ENCODE peak calls at places on chromosomes 11 and 22, in eight cellular contexts. X, W, A, C, D, P, S and I are unnamed samples.

GRCh38 chr22:37330200-37331033 is 48.1 kb downstream of the CYTH4 start:
- DNase-seq in A (no peak), S (no peak), C (peak), X (peak), D (peak), W (no peak), P (no peak), I (no peak)

GRCh38 chr11:71272161-71272560 is 19.8 kb upstream of the SHANK2 start:
- DNase-seq in W (no peak), D (no peak), P (no peak), S (no peak), C (no peak), A (no peak), X (no peak), I (no peak)

GRCh38 chr11:119509969-119510401 is 87.0 kb upstream of the THY1 start:
- DNase-seq in D (no peak), A (peak), W (no peak), X (no peak), S (no peak), C (no peak), P (peak), I (no peak)

GRCh38 chr11:47186076-47186936 is at the start of gene PACSIN3:
- DNase-seq in C (peak), A (peak), X (peak), P (no peak), W (no peak), S (no peak), D (peak), I (peak)

GRCh38 chr11:74820763-74821162 is 72.1 kb downstream of the RNF169 start:
- DNase-seq in S (no peak), A (no peak), W (no peak), C (no peak), D (peak), P (no peak), X (no peak), I (peak)

GRCh38 chr22:31253949-31254348 is 38.3 kb downstream of the PIK3IP1 start:
- DNase-seq in W (peak), S (no peak), D (peak), C (peak), A (peak), P (no peak), X (no peak), I (no peak)

GRCh38 chr11:67634366-67635230 is 4.9 kb upstream of the NUDT8 start:
- DNase-seq in P (no peak), W (no peak), X (no peak), A (no peak), D (no peak), S (no peak), C (peak), I (no peak)

GRCh38 chr11:123107945-123108344 is 46.0 kb upstream of the HSPA8 start:
- DNase-seq in W (no peak), D (no peak), S (no peak), C (no peak), A (no peak), P (no peak), X (no peak), I (no peak)

GRCh38 chr22:48718818-48719500 is 1108.7 kb downstream of the BRD1 start:
- DNase-seq in A (peak), C (no peak), W (no peak), P (no peak), S (no peak), D (no peak), X (no peak), I (no peak)

GRCh38 chr22:21760640-21761039 is 25.0 kb upstream of the YPEL1 start:
- DNase-seq in S (no peak), D (no peak), C (no peak), A (no peak), X (no peak), W (no peak), P (no peak), I (no peak)

GRCh38 chr11:134642206-134642605 is 230.2 kb upstream of the B3GAT1 start:
- DNase-seq in A (no peak), P (no peak), C (no peak), S (no peak), D (no peak), W (no peak), X (no peak), I (no peak)

GRCh38 chr11:61685611-61685955 is 5.4 kb downstream of the DAGLA start:
- DNase-seq in X (no peak), W (no peak), P (no peak), S (no peak), D (no peak), A (no peak), C (no peak), I (no peak)

GRCh38 chr22:38023045-38023444 is 34.2 kb upstream of the PICK1 start:
- DNase-seq in D (no peak), A (no peak), C (no peak), S (no peak), X (no peak), P (no peak), W (no peak), I (no peak)

GRCh38 chr22:38163844-38164577 is 17.6 kb downstream of the PLA2G6 start:
- DNase-seq in C (no peak), D (no peak), A (no peak), P (no peak), S (no peak), W (no peak), X (no peak), I (no peak)

GRCh38 chr22:32951807-32952153 is 106.4 kb downstream of the SYN3 start:
- DNase-seq in S (no peak), W (no peak), C (no peak), D (no peak), P (peak), A (peak), X (no peak), I (no peak)

GRCh38 chr11:68043349-68044144 is 4.7 kb downstream of the TCIRG1 start:
- DNase-seq in W (no peak), A (no peak), C (peak), D (no peak), S (no peak), P (no peak), X (no peak), I (no peak)

GRCh38 chr11:66048525-66049313 is at the start of gene GAL3ST3:
- DNase-seq in P (no peak), S (no peak), C (peak), A (no peak), X (no peak), D (peak), W (no peak), I (no peak)

GRCh38 chr11:66046901-66047300 is 2.1 kb downstream of the GAL3ST3 start:
- DNase-seq in X (no peak), A (no peak), S (no peak), P (no peak), W (no peak), C (no peak), D (no peak), I (no peak)

GRCh38 chr11:66045177-66045639 is 3.8 kb downstream of the GAL3ST3 start:
- DNase-seq in A (peak), C (peak), D (peak), S (peak), X (peak), W (peak), P (peak), I (peak)

GRCh38 chr11:66050581-66051231 is 1.5 kb upstream of the SF3B2 start:
- DNase-seq in C (no peak), D (peak), X (peak), S (no peak), P (no peak), A (no peak), W (no peak), I (no peak)

DNA sequence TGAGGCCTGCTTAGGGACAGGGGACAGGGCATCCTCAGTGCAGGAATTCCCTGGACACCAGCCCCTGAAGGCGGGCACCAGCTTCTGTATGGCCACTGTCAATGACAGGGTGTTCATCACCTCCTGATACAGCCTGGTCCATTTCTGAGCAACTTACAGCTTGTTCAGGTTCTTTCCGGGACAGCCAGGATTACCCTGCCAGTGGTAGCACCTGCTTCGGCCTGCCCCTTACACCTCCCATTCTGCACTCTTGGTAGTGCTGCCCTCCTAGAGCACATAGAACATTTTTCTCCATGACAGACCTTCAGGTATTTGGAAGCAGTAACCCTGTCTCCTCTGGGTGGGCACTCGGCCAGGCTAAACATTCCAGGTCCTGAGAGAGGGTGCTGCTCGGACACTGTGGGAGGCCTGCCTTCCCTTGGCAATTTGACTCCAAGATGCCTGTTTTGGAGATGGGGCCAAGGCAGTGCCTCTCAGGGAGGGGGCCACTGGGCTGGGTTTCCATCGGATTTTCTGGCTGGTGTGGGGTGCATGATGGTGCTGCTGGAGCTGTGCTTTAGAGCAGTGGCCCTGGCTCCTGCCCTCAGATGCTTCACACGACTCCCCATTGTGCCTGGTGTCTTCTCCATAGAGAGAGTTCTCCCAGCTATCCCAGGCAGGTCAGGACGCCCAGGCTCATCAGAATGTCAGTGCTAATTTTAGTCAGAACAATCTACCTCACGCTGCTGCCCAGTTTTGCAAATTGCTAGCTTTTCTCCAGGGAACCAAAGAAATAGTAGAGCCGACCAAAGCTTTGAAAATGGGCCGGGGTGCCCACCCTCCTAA is 1.2 kb downstream of the GAL3ST3 start:
- DNase-seq in A (no peak), X (no peak), P (no peak), S (no peak), W (no peak), D (no peak), C (no peak), I (no peak)
- H3K27ac ChIP-seq in A (peak), X (no peak), P (no peak), S (no peak), W (no peak), D (no peak), C (no peak), I (no peak)

GRCh38 chr11:95849087-95849825 is 59.0 kb downstream of the CEP57 start:
- DNase-seq in X (no peak), S (peak), A (peak), D (peak), C (peak), P (peak), W (peak), I (peak)
- H3K27ac ChIP-seq in X (no peak), S (no peak), A (peak), D (no peak), C (no peak), P (peak), W (no peak), I (no peak)

GRCh38 chr22:43670545-43670944 is 141.6 kb downstream of the EFCAB6 start:
- DNase-seq in W (no peak), A (no peak), C (no peak), S (no peak), P (no peak), X (no peak), D (no peak), I (no peak)
- H3K27ac ChIP-seq in W (no peak), A (no peak), C (no peak), S (no peak), P (no peak), X (no peak), D (no peak), I (no peak)

DNA sequence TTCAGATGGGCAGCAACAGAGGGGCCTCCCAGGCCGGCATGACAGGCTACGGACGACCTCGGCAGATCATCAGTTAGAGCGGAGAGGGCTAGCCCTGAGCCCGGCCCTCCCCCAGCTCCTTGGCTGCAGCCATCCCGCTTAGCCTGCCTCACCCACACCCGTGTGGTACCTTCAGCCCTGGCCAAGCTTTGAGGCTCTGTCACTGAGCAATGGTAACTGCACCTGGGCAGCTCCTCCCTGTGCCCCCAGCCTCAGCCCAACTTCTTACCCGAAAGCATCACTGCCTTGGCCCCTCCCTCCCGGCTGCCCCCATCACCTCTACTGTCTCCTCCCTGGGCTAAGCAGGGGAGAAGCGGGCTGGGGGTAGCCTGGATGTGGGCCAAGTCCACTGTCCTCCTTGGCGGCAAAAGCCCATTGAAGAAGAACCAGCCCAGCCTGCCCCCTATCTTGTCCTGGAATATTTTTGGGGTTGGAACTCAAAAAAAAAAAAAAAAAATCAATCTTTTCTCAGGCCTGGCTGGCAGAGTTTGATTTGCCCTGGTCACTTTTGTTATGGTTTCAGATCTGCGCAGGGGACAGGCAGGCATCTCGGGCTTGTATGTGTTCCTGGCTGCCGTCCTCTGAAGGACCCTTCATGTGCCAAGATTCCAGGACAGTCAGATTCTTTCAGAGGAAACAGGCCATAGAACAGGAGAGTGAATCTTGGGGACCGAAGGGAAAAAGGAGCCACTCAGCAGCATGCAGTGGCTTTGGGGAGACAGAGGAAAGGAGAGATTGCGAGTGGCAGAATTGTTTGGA is 5.3 kb downstream of the TAGLN start:
- DNase-seq in A (no peak), S (no peak), D (peak), C (no peak), P (no peak), X (no peak), W (no peak), I (no peak)
- H3K27ac ChIP-seq in A (peak), S (no peak), D (no peak), C (no peak), P (peak), X (no peak), W (peak), I (no peak)

GRCh38 chr11:112176077-112176476 is 765 bp downstream of the BCO2 start:
- DNase-seq in W (no peak), A (no peak), P (no peak), S (no peak), D (no peak), C (no peak), X (no peak), I (no peak)
- H3K27ac ChIP-seq in W (no peak), A (peak), P (no peak), S (no peak), D (no peak), C (no peak), X (no peak), I (no peak)

GRCh38 chr22:22867996-22868715 is 19.5 kb upstream of the IGLL5 start:
- DNase-seq in S (no peak), C (no peak), A (no peak), D (no peak), P (no peak), X (no peak), W (no peak), I (peak)

GRCh38 chr22:22863001-22863400 is 24.6 kb upstream of the IGLL5 start:
- DNase-seq in P (no peak), W (no peak), D (no peak), C (no peak), A (no peak), S (no peak), X (no peak), I (no peak)

GRCh38 chr22:22870577-22871398 is 16.8 kb upstream of the IGLL5 start:
- DNase-seq in A (no peak), D (peak), S (no peak), X (no peak), W (no peak), C (peak), P (no peak), I (no peak)

GRCh38 chr22:22865311-22866072 is 22.1 kb upstream of the IGLL5 start:
- DNase-seq in C (no peak), D (no peak), S (no peak), W (no peak), P (no peak), A (no peak), X (peak), I (no peak)

GRCh38 chr22:22866381-22867111 is 21.1 kb upstream of the IGLL5 start:
- DNase-seq in C (no peak), P (no peak), S (no peak), X (no peak), A (no peak), W (no peak), D (no peak), I (peak)
- H3K27ac ChIP-seq in C (no peak), P (no peak), S (no peak), X (no peak), A (peak), W (no peak), D (no peak), I (no peak)

DNA sequence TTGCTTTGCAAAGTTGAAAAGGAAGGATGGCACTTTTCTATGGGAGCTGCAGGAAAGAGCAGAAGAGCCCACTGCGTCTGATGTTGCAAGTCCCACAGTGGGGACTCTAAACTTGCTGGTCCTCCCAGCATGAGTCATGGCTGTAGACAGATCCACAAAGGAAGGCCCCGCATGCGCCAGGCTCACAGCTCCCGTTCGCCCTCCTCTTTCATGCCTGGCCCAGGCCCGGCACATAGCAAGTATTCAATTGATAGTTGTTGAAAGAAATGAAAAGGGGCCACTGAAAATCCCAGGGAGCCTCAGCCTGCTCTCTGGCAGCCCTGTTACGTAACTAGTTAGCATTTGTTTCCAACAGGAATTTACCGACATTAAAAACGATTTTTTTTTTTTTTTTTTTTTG is 18.9 kb downstream of the AP1B1 start:
- DNase-seq in S (peak), P (peak), A (peak), X (no peak), C (peak), W (no peak), D (peak), I (no peak)
- H3K27ac ChIP-seq in S (peak), P (no peak), A (peak), X (no peak), C (no peak), W (no peak), D (peak), I (no peak)

GRCh38 chr22:40679964-40680818 is 907 bp downstream of the MCHR1 start:
- DNase-seq in P (no peak), W (no peak), C (no peak), X (no peak), D (peak), S (no peak), A (no peak), I (no peak)

GRCh38 chr22:40681451-40681850 is 2.2 kb downstream of the MCHR1 start:
- DNase-seq in W (no peak), A (no peak), S (no peak), D (no peak), X (no peak), C (no peak), P (no peak), I (no peak)

GRCh38 chr22:40680819-40681183 is 1.5 kb downstream of the MCHR1 start:
- DNase-seq in A (no peak), W (no peak), P (no peak), X (no peak), S (no peak), C (no peak), D (no peak), I (no peak)

GRCh38 chr22:40678493-40679248 is 613 bp upstream of the MCHR1 start:
- DNase-seq in P (no peak), X (no peak), C (no peak), W (no peak), D (no peak), S (no peak), A (no peak), I (no peak)

GRCh38 chr22:40679249-40679963 is at the start of gene MCHR1:
- DNase-seq in S (no peak), C (no peak), W (no peak), A (no peak), P (no peak), D (no peak), X (no peak), I (no peak)
- H3K27ac ChIP-seq in S (no peak), C (no peak), W (no peak), A (no peak), P (no peak), D (no peak), X (no peak), I (no peak)